ENCODE peak calls at places on chromosomes 13 and 19, in ten cellular contexts. One of them, this sample, is unnamed.

GRCh38 chr13:64591981-64592380 is 2638.2 kb downstream of the PCDH9 start:
- DNase-seq in activated T-cell treated with anti-CD3 and anti-CD28 coated beads for 24 hours: no peak
- DNase-seq in NCI-H524: no peak
- DNase-seq in A172: peak; percentile 3
- DNase-seq in ACHN: no peak
- DNase-seq in epithelial cell of esophagus: peak; percentile 55
- DNase-seq in MG63: no peak
- DNase-seq in endothelial cell: no peak
- DNase-seq in HuH-7.5: no peak
- DNase-seq in stimulated activated CD4-positive, alpha-beta T cell treated with anti-CD3 and anti-CD28 coated beads, Interleukin-2, amount 100 ng/mL, for 24 hours: no peak
- DNase-seq in this sample: no peak

GRCh38 chr13:27599845-27600553 is 20.3 kb downstream of the LNX2 start:
- DNase-seq in epithelial cell of esophagus: peak; percentile 75
- DNase-seq in MG63: peak; percentile 64
- DNase-seq in NCI-H524: no peak
- DNase-seq in HuH-7.5: no peak
- DNase-seq in endothelial cell: no peak
- DNase-seq in A172: peak; percentile 74
- DNase-seq in stimulated activated CD4-positive, alpha-beta T cell treated with anti-CD3 and anti-CD28 coated beads, Interleukin-2, amount 100 ng/mL, for 24 hours: no peak
- DNase-seq in activated T-cell treated with anti-CD3 and anti-CD28 coated beads for 24 hours: no peak
- DNase-seq in ACHN: peak; percentile 85
- DNase-seq in this sample: peak; percentile 15

GRCh38 chr13:71787461-71787860 is 79.5 kb downstream of the DACH1 start:
- DNase-seq in NCI-H524: no peak
- DNase-seq in MG63: no peak
- DNase-seq in epithelial cell of esophagus: no peak
- DNase-seq in HuH-7.5: no peak
- DNase-seq in stimulated activated CD4-positive, alpha-beta T cell treated with anti-CD3 and anti-CD28 coated beads, Interleukin-2, amount 100 ng/mL, for 24 hours: no peak
- DNase-seq in A172: no peak
- DNase-seq in activated T-cell treated with anti-CD3 and anti-CD28 coated beads for 24 hours: no peak
- DNase-seq in ACHN: no peak
- DNase-seq in endothelial cell: no peak
- DNase-seq in this sample: no peak

GRCh38 chr19:58387338-58388174 is 487 bp downstream of the RPS5 start:
- DNase-seq in HuH-7.5: no peak
- DNase-seq in A172: no peak
- DNase-seq in ACHN: no peak
- DNase-seq in MG63: no peak
- DNase-seq in epithelial cell of esophagus: no peak
- DNase-seq in NCI-H524: peak; percentile 34
- DNase-seq in activated T-cell treated with anti-CD3 and anti-CD28 coated beads for 24 hours: no peak
- DNase-seq in endothelial cell: peak; percentile 4
- DNase-seq in stimulated activated CD4-positive, alpha-beta T cell treated with anti-CD3 and anti-CD28 coated beads, Interleukin-2, amount 100 ng/mL, for 24 hours: no peak
- DNase-seq in this sample: no peak

GRCh38 chr13:97753942-97754670 is 199.4 kb upstream of the IPO5 start:
- DNase-seq in HuH-7.5: no peak
- DNase-seq in MG63: no peak
- DNase-seq in epithelial cell of esophagus: no peak
- DNase-seq in stimulated activated CD4-positive, alpha-beta T cell treated with anti-CD3 and anti-CD28 coated beads, Interleukin-2, amount 100 ng/mL, for 24 hours: no peak
- DNase-seq in endothelial cell: no peak
- DNase-seq in activated T-cell treated with anti-CD3 and anti-CD28 coated beads for 24 hours: no peak
- DNase-seq in ACHN: no peak
- DNase-seq in NCI-H524: no peak
- DNase-seq in A172: no peak
- DNase-seq in this sample: peak; percentile 5

GRCh38 chr19:47152632-47153031 is 22.0 kb downstream of the SAE1 start:
- DNase-seq in epithelial cell of esophagus: peak; percentile 97
- DNase-seq in endothelial cell: no peak
- DNase-seq in activated T-cell treated with anti-CD3 and anti-CD28 coated beads for 24 hours: no peak
- DNase-seq in stimulated activated CD4-positive, alpha-beta T cell treated with anti-CD3 and anti-CD28 coated beads, Interleukin-2, amount 100 ng/mL, for 24 hours: no peak
- DNase-seq in HuH-7.5: no peak
- DNase-seq in NCI-H524: no peak
- DNase-seq in A172: no peak
- DNase-seq in ACHN: no peak
- DNase-seq in MG63: no peak
- DNase-seq in this sample: no peak

GRCh38 chr19:50832666-50833065 is 708 bp downstream of the KLK15 start:
- DNase-seq in MG63: no peak
- DNase-seq in A172: no peak
- DNase-seq in stimulated activated CD4-positive, alpha-beta T cell treated with anti-CD3 and anti-CD28 coated beads, Interleukin-2, amount 100 ng/mL, for 24 hours: no peak
- DNase-seq in epithelial cell of esophagus: no peak
- DNase-seq in ACHN: no peak
- DNase-seq in NCI-H524: no peak
- DNase-seq in HuH-7.5: no peak
- DNase-seq in activated T-cell treated with anti-CD3 and anti-CD28 coated beads for 24 hours: no peak
- DNase-seq in endothelial cell: no peak
- DNase-seq in this sample: no peak

GRCh38 chr13:50382951-50383350 is 367.7 kb downstream of the KCNRG start:
- DNase-seq in NCI-H524: no peak
- DNase-seq in stimulated activated CD4-positive, alpha-beta T cell treated with anti-CD3 and anti-CD28 coated beads, Interleukin-2, amount 100 ng/mL, for 24 hours: no peak
- DNase-seq in endothelial cell: no peak
- DNase-seq in ACHN: no peak
- DNase-seq in epithelial cell of esophagus: no peak
- DNase-seq in A172: no peak
- DNase-seq in MG63: no peak
- DNase-seq in activated T-cell treated with anti-CD3 and anti-CD28 coated beads for 24 hours: no peak
- DNase-seq in HuH-7.5: no peak
- DNase-seq in this sample: no peak

GRCh38 chr13:27110056-27110746 is 61.4 kb downstream of the USP12 start:
- DNase-seq in epithelial cell of esophagus: no peak
- DNase-seq in NCI-H524: no peak
- DNase-seq in A172: no peak
- DNase-seq in endothelial cell: no peak
- DNase-seq in MG63: no peak
- DNase-seq in ACHN: no peak
- DNase-seq in activated T-cell treated with anti-CD3 and anti-CD28 coated beads for 24 hours: no peak
- DNase-seq in stimulated activated CD4-positive, alpha-beta T cell treated with anti-CD3 and anti-CD28 coated beads, Interleukin-2, amount 100 ng/mL, for 24 hours: no peak
- DNase-seq in HuH-7.5: no peak
- DNase-seq in this sample: no peak

This sample was measured in ELF-1.